ENCODE peak calls at places on chromosomes 3 and 15, in nine cellular contexts. One of them, this sample, is unnamed.

GRCh38 chr3:105866656-105867653 is 1.9 kb downstream of the CBLB start:
- DNase-seq in activated CD4-positive, alpha-beta T cell treated with anti-CD3 and anti-CD28 coated beads, Interleukin-2, amount 50 U/mL, for 1 hour: peak; percentile 17
- DNase-seq in AG08395: no peak
- DNase-seq in left ventricle myocardium inferior: no peak
- DNase-seq in AG08396: no peak
- DNase-seq in glutamatergic neuron: peak; percentile 20
- DNase-seq in body of pancreas: no peak
- DNase-seq in HTR-8/SVneo: no peak
- DNase-seq in mesendoderm: no peak
- DNase-seq in this sample: peak; percentile 23

GRCh38 chr3:78875851-78876250 is 891.9 kb downstream of the ROBO1 start:
- DNase-seq in activated CD4-positive, alpha-beta T cell treated with anti-CD3 and anti-CD28 coated beads, Interleukin-2, amount 50 U/mL, for 1 hour: no peak
- DNase-seq in body of pancreas: no peak
- DNase-seq in glutamatergic neuron: no peak
- DNase-seq in left ventricle myocardium inferior: no peak
- DNase-seq in mesendoderm: no peak
- DNase-seq in AG08396: no peak
- DNase-seq in HTR-8/SVneo: no peak
- DNase-seq in AG08395: no peak
- DNase-seq in this sample: no peak

GRCh38 chr3:53570709-53571108 is 76.3 kb downstream of the CACNA1D start:
- DNase-seq in activated CD4-positive, alpha-beta T cell treated with anti-CD3 and anti-CD28 coated beads, Interleukin-2, amount 50 U/mL, for 1 hour: no peak
- DNase-seq in left ventricle myocardium inferior: no peak
- DNase-seq in HTR-8/SVneo: no peak
- DNase-seq in glutamatergic neuron: no peak
- DNase-seq in mesendoderm: no peak
- DNase-seq in body of pancreas: peak; percentile 18
- DNase-seq in AG08395: peak; percentile 8
- DNase-seq in AG08396: peak; percentile 29
- DNase-seq in this sample: no peak

GRCh38 chr3:4416961-4417360 is 50.1 kb downstream of the SUMF1 start:
- DNase-seq in glutamatergic neuron: peak; percentile 20
- DNase-seq in activated CD4-positive, alpha-beta T cell treated with anti-CD3 and anti-CD28 coated beads, Interleukin-2, amount 50 U/mL, for 1 hour: no peak
- DNase-seq in AG08396: peak; percentile 62
- DNase-seq in HTR-8/SVneo: peak; percentile 54
- DNase-seq in AG08395: peak; percentile 76
- DNase-seq in mesendoderm: no peak
- DNase-seq in body of pancreas: no peak
- DNase-seq in left ventricle myocardium inferior: no peak
- DNase-seq in this sample: no peak

GRCh38 chr3:182807056-182807455 is 13.8 kb downstream of the ATP11B start:
- DNase-seq in left ventricle myocardium inferior: no peak
- DNase-seq in AG08395: no peak
- DNase-seq in AG08396: no peak
- DNase-seq in mesendoderm: peak; percentile 56
- DNase-seq in HTR-8/SVneo: no peak
- DNase-seq in body of pancreas: no peak
- DNase-seq in activated CD4-positive, alpha-beta T cell treated with anti-CD3 and anti-CD28 coated beads, Interleukin-2, amount 50 U/mL, for 1 hour: no peak
- DNase-seq in glutamatergic neuron: no peak
- DNase-seq in this sample: no peak

GRCh38 chr3:192772495-192772894 is 45.2 kb upstream of the FGF12 start:
- DNase-seq in AG08396: peak; percentile 18
- DNase-seq in left ventricle myocardium inferior: peak; percentile 48
- DNase-seq in body of pancreas: peak; percentile 5
- DNase-seq in mesendoderm: peak; percentile 81
- DNase-seq in glutamatergic neuron: peak; percentile 60
- DNase-seq in AG08395: no peak
- DNase-seq in HTR-8/SVneo: peak; percentile 26
- DNase-seq in activated CD4-positive, alpha-beta T cell treated with anti-CD3 and anti-CD28 coated beads, Interleukin-2, amount 50 U/mL, for 1 hour: no peak
- DNase-seq in this sample: no peak

GRCh38 chr3:187367561-187368103 is 553 bp upstream of the RTP4 start:
- DNase-seq in HTR-8/SVneo: no peak
- DNase-seq in mesendoderm: no peak
- DNase-seq in AG08396: no peak
- DNase-seq in left ventricle myocardium inferior: peak; percentile 19
- DNase-seq in body of pancreas: no peak
- DNase-seq in activated CD4-positive, alpha-beta T cell treated with anti-CD3 and anti-CD28 coated beads, Interleukin-2, amount 50 U/mL, for 1 hour: no peak
- DNase-seq in glutamatergic neuron: no peak
- DNase-seq in AG08395: no peak
- DNase-seq in this sample: peak; percentile 19

GRCh38 chr3:194537732-194538247 is 51.0 kb upstream of the ATP13A3 start:
- DNase-seq in left ventricle myocardium inferior: no peak
- DNase-seq in glutamatergic neuron: no peak
- DNase-seq in activated CD4-positive, alpha-beta T cell treated with anti-CD3 and anti-CD28 coated beads, Interleukin-2, amount 50 U/mL, for 1 hour: no peak
- DNase-seq in AG08396: peak; percentile 61
- DNase-seq in body of pancreas: peak; percentile 67
- DNase-seq in HTR-8/SVneo: peak; percentile 78
- DNase-seq in mesendoderm: peak; percentile 29
- DNase-seq in AG08395: peak; percentile 40
- DNase-seq in this sample: no peak

GRCh38 chr3:156339491-156339890 is 215.4 kb downstream of the SSR3 start:
- DNase-seq in HTR-8/SVneo: no peak
- DNase-seq in activated CD4-positive, alpha-beta T cell treated with anti-CD3 and anti-CD28 coated beads, Interleukin-2, amount 50 U/mL, for 1 hour: no peak
- DNase-seq in mesendoderm: no peak
- DNase-seq in glutamatergic neuron: no peak
- DNase-seq in AG08396: no peak
- DNase-seq in AG08395: no peak
- DNase-seq in left ventricle myocardium inferior: no peak
- DNase-seq in body of pancreas: no peak
- DNase-seq in this sample: no peak

GRCh38 chr3:53221827-53222182 is 34.0 kb downstream of the TKT start:
- DNase-seq in left ventricle myocardium inferior: no peak
- DNase-seq in mesendoderm: no peak
- DNase-seq in glutamatergic neuron: no peak
- DNase-seq in AG08396: no peak
- DNase-seq in AG08395: no peak
- DNase-seq in HTR-8/SVneo: no peak
- DNase-seq in body of pancreas: no peak
- DNase-seq in activated CD4-positive, alpha-beta T cell treated with anti-CD3 and anti-CD28 coated beads, Interleukin-2, amount 50 U/mL, for 1 hour: no peak
- DNase-seq in this sample: no peak

GRCh38 chr15:94080416-94080815 is 150.9 kb upstream of the MCTP2 start:
- DNase-seq in glutamatergic neuron: peak; percentile 69
- DNase-seq in body of pancreas: peak; percentile 13
- DNase-seq in HTR-8/SVneo: no peak
- DNase-seq in mesendoderm: peak; percentile 33
- DNase-seq in activated CD4-positive, alpha-beta T cell treated with anti-CD3 and anti-CD28 coated beads, Interleukin-2, amount 50 U/mL, for 1 hour: no peak
- DNase-seq in AG08395: peak; percentile 77
- DNase-seq in AG08396: no peak
- DNase-seq in left ventricle myocardium inferior: peak; percentile 58
- DNase-seq in this sample: no peak

GRCh38 chr3:129611812-129612349 is 5.4 kb upstream of the PLXND1 start:
- DNase-seq in left ventricle myocardium inferior: peak; percentile 64
- DNase-seq in glutamatergic neuron: no peak
- DNase-seq in AG08396: peak; percentile 53
- DNase-seq in AG08395: peak; percentile 67
- DNase-seq in mesendoderm: peak; percentile 97
- DNase-seq in body of pancreas: no peak
- DNase-seq in activated CD4-positive, alpha-beta T cell treated with anti-CD3 and anti-CD28 coated beads, Interleukin-2, amount 50 U/mL, for 1 hour: no peak
- DNase-seq in HTR-8/SVneo: no peak
- DNase-seq in this sample: no peak

GRCh38 chr15:53840681-53841080 is 81.2 kb upstream of the WDR72 start:
- DNase-seq in left ventricle myocardium inferior: no peak
- DNase-seq in HTR-8/SVneo: no peak
- DNase-seq in body of pancreas: no peak
- DNase-seq in activated CD4-positive, alpha-beta T cell treated with anti-CD3 and anti-CD28 coated beads, Interleukin-2, amount 50 U/mL, for 1 hour: no peak
- DNase-seq in AG08396: no peak
- DNase-seq in AG08395: no peak
- DNase-seq in mesendoderm: no peak
- DNase-seq in glutamatergic neuron: no peak
- DNase-seq in this sample: no peak

GRCh38 chr3:46466273-46466672 is 1.6 kb upstream of the LTF start:
- DNase-seq in AG08395: no peak
- DNase-seq in glutamatergic neuron: no peak
- DNase-seq in mesendoderm: no peak
- DNase-seq in activated CD4-positive, alpha-beta T cell treated with anti-CD3 and anti-CD28 coated beads, Interleukin-2, amount 50 U/mL, for 1 hour: no peak
- DNase-seq in left ventricle myocardium inferior: peak; percentile 27
- DNase-seq in AG08396: no peak
- DNase-seq in body of pancreas: peak; percentile 78
- DNase-seq in HTR-8/SVneo: no peak
- DNase-seq in this sample: no peak

GRCh38 chr3:150401285-150401684 is 6.8 kb upstream of the TSC22D2 start:
- DNase-seq in glutamatergic neuron: no peak
- DNase-seq in activated CD4-positive, alpha-beta T cell treated with anti-CD3 and anti-CD28 coated beads, Interleukin-2, amount 50 U/mL, for 1 hour: no peak
- DNase-seq in HTR-8/SVneo: no peak
- DNase-seq in left ventricle myocardium inferior: no peak
- DNase-seq in mesendoderm: no peak
- DNase-seq in AG08396: no peak
- DNase-seq in AG08395: no peak
- DNase-seq in body of pancreas: peak; percentile 35
- DNase-seq in this sample: no peak

GRCh38 chr3:131233900-131234667 is 147.5 kb upstream of the NUDT16 start:
- DNase-seq in body of pancreas: no peak
- DNase-seq in AG08396: no peak
- DNase-seq in AG08395: peak; percentile 29
- DNase-seq in mesendoderm: no peak
- DNase-seq in left ventricle myocardium inferior: no peak
- DNase-seq in glutamatergic neuron: no peak
- DNase-seq in activated CD4-positive, alpha-beta T cell treated with anti-CD3 and anti-CD28 coated beads, Interleukin-2, amount 50 U/mL, for 1 hour: no peak
- DNase-seq in HTR-8/SVneo: no peak
- DNase-seq in this sample: no peak

GRCh38 chr3:107217161-107217560 is 160.1 kb upstream of the CCDC54 start:
- DNase-seq in mesendoderm: no peak
- DNase-seq in activated CD4-positive, alpha-beta T cell treated with anti-CD3 and anti-CD28 coated beads, Interleukin-2, amount 50 U/mL, for 1 hour: no peak
- DNase-seq in left ventricle myocardium inferior: no peak
- DNase-seq in AG08395: peak; percentile 38
- DNase-seq in body of pancreas: no peak
- DNase-seq in AG08396: peak; percentile 15
- DNase-seq in HTR-8/SVneo: no peak
- DNase-seq in glutamatergic neuron: no peak
- DNase-seq in this sample: no peak

GRCh38 chr15:39511915-39512260 is 69.0 kb upstream of the THBS1 start:
- DNase-seq in activated CD4-positive, alpha-beta T cell treated with anti-CD3 and anti-CD28 coated beads, Interleukin-2, amount 50 U/mL, for 1 hour: no peak
- DNase-seq in mesendoderm: no peak
- DNase-seq in body of pancreas: peak; percentile 15
- DNase-seq in glutamatergic neuron: no peak
- DNase-seq in HTR-8/SVneo: peak; percentile 5
- DNase-seq in AG08396: peak; percentile 29
- DNase-seq in left ventricle myocardium inferior: peak; percentile 22
- DNase-seq in AG08395: peak; percentile 63
- DNase-seq in this sample: no peak

GRCh38 chr3:156816091-156816793 is 9.9 kb upstream of the LEKR1 start:
- DNase-seq in body of pancreas: peak; percentile 51
- DNase-seq in AG08396: no peak
- DNase-seq in activated CD4-positive, alpha-beta T cell treated with anti-CD3 and anti-CD28 coated beads, Interleukin-2, amount 50 U/mL, for 1 hour: peak; percentile 10
- DNase-seq in glutamatergic neuron: peak; percentile 58
- DNase-seq in AG08395: peak; percentile 64
- DNase-seq in mesendoderm: no peak
- DNase-seq in HTR-8/SVneo: no peak
- DNase-seq in left ventricle myocardium inferior: peak; percentile 25
- DNase-seq in this sample: peak; percentile 24

GRCh38 chr3:49924683-49925082 is 4.9 kb downstream of the MON1A start:
- DNase-seq in AG08396: peak; percentile 59
- DNase-seq in mesendoderm: peak; percentile 53
- DNase-seq in AG08395: peak; percentile 32
- DNase-seq in activated CD4-positive, alpha-beta T cell treated with anti-CD3 and anti-CD28 coated beads, Interleukin-2, amount 50 U/mL, for 1 hour: no peak
- DNase-seq in left ventricle myocardium inferior: no peak
- DNase-seq in glutamatergic neuron: no peak
- DNase-seq in body of pancreas: no peak
- DNase-seq in HTR-8/SVneo: peak; percentile 64
- DNase-seq in this sample: no peak

This sample was measured in central memory CD4-positive, alpha-beta T cell.